ENCODE peak calls at places on chromosome 5, in eight cellular contexts. K is brain microvascular endothelial cell; B is EL; G is HEK293T; W is CD8-positive, alpha-beta memory T cell; F is stimulated activated CD4-positive, alpha-beta T cell treated with anti-CD3 and anti-CD28 coated beads, Interleukin-4, amount 100 ng/mL, for 1 hour; E is HFFc6; J is T-helper 2 cell. L is an unnamed sample.

GRCh38 chr5:140208065-140208464 is 33.1 kb downstream of the CYSTM1 start:
- DNase-seq in K (no peak), B (no peak), G (no peak), W (no peak), F (no peak), E (no peak), J (no peak), L (no peak)

GRCh38 chr5:134101686-134102439 is 12.6 kb upstream of the TCF7 start:
- DNase-seq in K (no peak), B (peak), G (peak), W (peak), F (peak), E (no peak), J (peak), L (peak)

GRCh38 chr5:113510836-113511451 is 2.5 kb upstream of the YTHDC2 start:
- DNase-seq in K (no peak), B (peak), G (no peak), W (no peak), F (no peak), E (peak), J (no peak), L (no peak)

GRCh38 chr5:150122158-150122510 is 33.5 kb downstream of the PDGFRB start:
- DNase-seq in K (no peak), B (peak), G (no peak), W (no peak), F (no peak), E (no peak), J (no peak), L (no peak)

GRCh38 chr5:124193371-124193789 is 553.1 kb downstream of the ZNF608 start:
- DNase-seq in K (peak), B (peak), G (no peak), W (no peak), F (no peak), E (no peak), J (no peak), L (no peak)

GRCh38 chr5:67476995-67477394 is 280.4 kb upstream of the CD180 start:
- DNase-seq in K (no peak), B (no peak), G (no peak), W (no peak), F (no peak), E (no peak), J (no peak), L (no peak)

GRCh38 chr5:201672-202071 is 10.4 kb downstream of the LRRC14B start:
- DNase-seq in K (no peak), B (no peak), G (no peak), W (no peak), F (no peak), E (no peak), J (no peak), L (no peak)

GRCh38 chr5:88049156-88049555 is 219.5 kb downstream of the TMEM161B start:
- DNase-seq in K (no peak), B (no peak), G (no peak), W (no peak), F (no peak), E (no peak), J (no peak), L (no peak)

GRCh38 chr5:172830876-172831662 is 3.0 kb upstream of the ERGIC1 start:
- DNase-seq in K (peak), B (peak), G (no peak), W (no peak), F (no peak), E (peak), J (no peak), L (no peak)

GRCh38 chr5:61139931-61140330 is 22.3 kb downstream of the SMIM15 start:
- DNase-seq in K (no peak), B (no peak), G (no peak), W (no peak), F (no peak), E (no peak), J (no peak), L (no peak)

GRCh38 chr5:159504857-159505304 is 174.6 kb upstream of the IL12B start:
- DNase-seq in K (peak), B (peak), G (no peak), W (no peak), F (no peak), E (peak), J (no peak), L (no peak)

L was measured in activated T-helper 9 cell treated with anti-CD3 and anti-CD28 coated beads, Interleukin-2, amount 50 U/mL, for 16 hours.